ENCODE peak calls at places on chromosomes 16 and 17, in six cellular contexts. P is breast epithelium, G is BJ, R is adrenal gland, X is uterus, Y is body of pancreas. D is an unnamed sample. For H3K27me3 and H3K36me3, the result is how much of the 10 kb centered on the place peaks cover.

GRCh38 chr17:75242461-75243042 is 18.9 kb downstream of the GGA3 start:
- DNase-seq in P (no peak), G (no peak), R (no peak), X (no peak), Y (no peak), D (no peak)

GRCh38 chr17:1484586-1485310 is 7.7 kb downstream of the MYO1C start:
- DNase-seq in R (no peak), P (peak), Y (peak), X (peak), G (no peak), D (peak)

GRCh38 chr17:5672815-5673430 is 88.6 kb upstream of the NLRP1 start:
- DNase-seq in G (no peak), P (no peak), R (no peak), Y (no peak), X (no peak), D (no peak)

GRCh38 chr17:13428611-13429042 is 173.1 kb downstream of the HS3ST3A1 start:
- DNase-seq in X (no peak), G (peak), R (no peak), Y (no peak), P (no peak), D (no peak)

GRCh38 chr16:47143329-47143676 is 442 bp downstream of the NETO2 start:
- DNase-seq in X (no peak), G (no peak), Y (peak), R (peak), P (no peak), D (peak)

GRCh38 chr16:10684541-10685151 is 10.1 kb downstream of the TEKT5 start:
- DNase-seq in Y (no peak), R (no peak), G (no peak), P (no peak), X (no peak), D (no peak)

GRCh38 chr17:81999975-82000802 is 22.5 kb downstream of the CENPX start:
- DNase-seq in Y (no peak), R (no peak), X (no peak), P (no peak), G (no peak), D (no peak)

GRCh38 chr17:80874866-80875445 is 116.7 kb upstream of the CHMP6 start:
- DNase-seq in G (no peak), R (no peak), Y (no peak), P (peak), X (no peak), D (no peak)

GRCh38 chr17:1919206-1919605 is 89.4 kb downstream of the RPA1 start:
- DNase-seq in Y (no peak), P (no peak), G (no peak), R (no peak), X (no peak), D (no peak)

GRCh38 chr16:86196687-86197391 is 297.9 kb downstream of the IRF8 start:
- DNase-seq in P (no peak), Y (no peak), X (no peak), R (no peak), G (no peak), D (no peak)

GRCh38 chr16:86198201-86199118 is 299.5 kb downstream of the IRF8 start:
- DNase-seq in X (no peak), R (no peak), P (no peak), Y (no peak), G (no peak), D (no peak)

GRCh38 chr16:86199871-86200700 is 301.1 kb downstream of the IRF8 start:
- DNase-seq in Y (no peak), R (no peak), X (no peak), G (no peak), P (no peak), D (no peak)

GRCh38 chr16:86200722-86201121 is 301.8 kb downstream of the IRF8 start:
- DNase-seq in G (no peak), X (no peak), P (no peak), Y (no peak), R (no peak), D (no peak)

GRCh38 chr16:86199182-86199581 is 300.2 kb downstream of the IRF8 start:
- DNase-seq in G (no peak), Y (no peak), R (no peak), P (no peak), X (no peak), D (no peak)
- H3K27me3 ChIP-seq in G (half or more), Y (under half), R (under half), P (half or more), X (under half), D (half or more)

GRCh38 chr17:70059649-70060048 is 15.4 kb upstream of the KCNJ16 start:
- DNase-seq in G (no peak), R (no peak), Y (no peak), X (no peak), P (no peak), D (no peak)
- H3K36me3 ChIP-seq in G (under half), R (under half), Y (under half), X (under half), P (under half), D (under half)

GRCh38 chr16:86517652-86518258 is 7.4 kb downstream of the FOXF1 start:
- DNase-seq in Y (peak), X (peak), G (no peak), P (no peak), R (peak), D (peak)

GRCh38 chr16:86515420-86515779 is 5.1 kb downstream of the FOXF1 start:
- DNase-seq in X (no peak), R (no peak), G (no peak), P (no peak), Y (no peak), D (no peak)

GRCh38 chr16:86515780-86516617 is 5.7 kb downstream of the FOXF1 start:
- DNase-seq in G (no peak), Y (no peak), X (no peak), P (no peak), R (no peak), D (no peak)

GRCh38 chr16:86517033-86517432 is 6.7 kb downstream of the FOXF1 start:
- DNase-seq in X (no peak), Y (no peak), R (no peak), G (no peak), P (no peak), D (no peak)

DNA sequence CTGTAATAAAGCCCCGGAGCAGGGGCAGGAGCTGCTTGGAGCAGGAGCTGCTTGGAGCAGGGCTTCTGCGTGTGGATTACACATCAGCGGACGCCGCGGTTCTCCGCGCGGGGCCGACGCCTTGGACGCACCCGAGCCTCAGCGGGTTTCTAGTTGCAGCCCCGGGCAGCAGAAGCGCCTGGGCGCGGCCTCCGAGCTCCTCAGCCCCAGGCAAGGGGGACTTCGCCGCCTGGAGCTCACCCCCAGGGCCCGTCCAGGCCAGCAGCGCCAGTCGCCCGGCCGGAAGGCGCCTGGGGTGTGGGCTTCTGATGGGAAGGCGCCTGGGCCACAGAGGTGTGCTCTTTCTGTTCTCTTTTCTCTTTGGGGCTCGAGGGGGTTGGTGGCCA is 6.3 kb downstream of the FOXF1 start:
- DNase-seq in P (no peak), Y (no peak), R (no peak), X (no peak), G (no peak), D (no peak)
- H3K27me3 ChIP-seq in P (half or more), Y (under half), R (half or more), X (under half), G (under half), D (half or more)

GRCh38 chr17:42203354-42203753 is 9.1 kb upstream of the GHDC start:
- DNase-seq in Y (no peak), P (no peak), G (no peak), X (no peak), R (no peak), D (no peak)
- H3K36me3 ChIP-seq in Y (under half), P (under half), G (under half), X (under half), R (under half), D (half or more)

GRCh38 chr16:85302018-85302847 is 190.0 kb upstream of the CIBAR2 start:
- DNase-seq in G (no peak), P (no peak), R (peak), X (peak), Y (peak), D (no peak)
- H3K27me3 ChIP-seq in G (under half), P (under half), R (under half), X (under half), Y (under half), D (under half)

GRCh38 chr16:4004206-4004605 is 112.0 kb downstream of the ADCY9 start:
- DNase-seq in P (no peak), R (no peak), G (no peak), Y (no peak), X (no peak), D (no peak)
- H3K36me3 ChIP-seq in P (under half), R (under half), G (under half), Y (under half), X (under half), D (under half)

DNA sequence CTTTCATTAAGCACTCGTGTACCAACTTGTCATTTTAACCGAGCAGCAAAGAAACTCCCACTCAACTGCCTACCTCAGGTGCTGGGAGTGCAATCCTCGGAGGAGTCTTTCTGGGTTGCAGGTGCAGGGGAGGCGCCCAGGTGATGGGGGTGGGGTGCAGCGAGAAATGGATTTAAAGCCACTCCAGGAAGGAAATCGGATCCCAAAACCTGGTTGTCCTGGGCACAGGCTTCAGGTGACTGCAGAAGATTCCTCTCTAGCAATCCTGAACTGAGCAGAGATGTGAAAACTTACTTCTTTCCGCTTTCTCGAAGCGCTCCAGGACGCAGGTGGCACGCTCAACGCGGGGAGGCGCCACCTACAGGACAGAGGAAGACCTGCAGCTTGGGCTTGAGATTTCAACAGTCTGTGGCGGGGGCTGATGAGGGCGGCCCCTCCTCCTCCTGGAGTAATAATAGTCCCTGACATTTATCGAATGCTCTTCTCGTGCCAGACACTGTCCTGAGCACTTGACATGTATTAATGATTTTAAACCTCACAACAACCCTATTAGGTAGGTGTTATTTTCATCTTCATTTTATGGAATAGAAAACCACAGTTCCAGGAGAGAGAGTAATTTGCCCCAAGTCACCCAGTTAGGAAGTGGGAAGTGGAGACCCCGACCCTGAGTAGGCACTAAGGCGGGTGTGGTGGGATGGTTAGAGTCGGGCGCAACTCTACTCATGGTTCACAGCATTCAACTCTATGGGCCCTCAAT is 27.2 kb upstream of the SKAP1 start:
- DNase-seq in R (peak), G (no peak), P (peak), Y (peak), X (peak), D (peak)
- H3K27me3 ChIP-seq in R (under half), G (under half), P (under half), Y (under half), X (under half), D (under half)

GRCh38 chr17:8267480-8268147 is 18.5 kb downstream of the PFAS start:
- DNase-seq in G (no peak), R (no peak), X (no peak), Y (no peak), P (no peak), D (no peak)

GRCh38 chr17:8266648-8267479 is 17.8 kb downstream of the PFAS start:
- DNase-seq in P (no peak), R (no peak), Y (no peak), X (no peak), G (no peak), D (no peak)

GRCh38 chr17:8268550-8269298 is 19.6 kb downstream of the PFAS start:
- DNase-seq in R (no peak), G (no peak), Y (no peak), X (no peak), P (no peak), D (no peak)

GRCh38 chr17:8264836-8265542 is 15.9 kb downstream of the PFAS start:
- DNase-seq in Y (no peak), P (no peak), G (no peak), R (no peak), X (no peak), D (no peak)

DNA sequence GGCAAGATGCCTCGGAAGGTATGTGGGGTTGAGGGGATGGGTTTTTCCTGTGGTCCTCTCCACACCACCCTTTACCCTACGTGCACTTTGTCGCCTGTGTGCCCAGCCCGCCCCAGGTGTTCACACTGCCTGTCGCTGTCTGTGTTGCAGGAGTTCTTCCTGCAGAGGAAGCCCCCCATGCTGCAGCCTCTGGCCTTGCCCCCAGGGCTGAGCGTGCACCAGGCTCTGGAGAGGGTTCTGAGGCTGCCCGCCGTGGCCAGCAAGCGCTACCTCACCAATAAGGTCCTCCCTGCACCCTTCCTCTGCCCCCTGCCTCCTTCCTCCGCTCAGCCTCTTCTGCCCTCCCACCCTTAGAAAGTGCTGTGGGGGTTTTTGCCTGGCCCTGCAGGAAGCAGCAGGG is 15.2 kb downstream of the PFAS start:
- DNase-seq in X (no peak), P (no peak), G (no peak), R (no peak), Y (no peak), D (no peak)
- H3K36me3 ChIP-seq in X (under half), P (under half), G (under half), R (under half), Y (under half), D (half or more)

GRCh38 chr16:73385701-73386100 is 337.8 kb upstream of the ZFHX3 start:
- DNase-seq in P (no peak), Y (no peak), X (no peak), G (no peak), R (no peak), D (no peak)

GRCh38 chr16:73390491-73390890 is 342.6 kb upstream of the ZFHX3 start:
- DNase-seq in G (no peak), R (no peak), Y (no peak), P (no peak), X (no peak), D (no peak)

GRCh38 chr16:73390936-73391335 is 343.0 kb upstream of the ZFHX3 start:
- DNase-seq in G (peak), P (no peak), Y (no peak), X (no peak), R (no peak), D (no peak)

GRCh38 chr16:73387979-73388378 is 340.1 kb upstream of the ZFHX3 start:
- DNase-seq in X (no peak), P (no peak), G (no peak), R (no peak), Y (no peak), D (no peak)

GRCh38 chr16:73389075-73389474 is 341.1 kb upstream of the ZFHX3 start:
- DNase-seq in R (no peak), G (no peak), P (no peak), X (no peak), Y (no peak), D (no peak)
- H3K27me3 ChIP-seq in R (under half), G (under half), P (under half), X (under half), Y (under half), D (under half)

D was measured in heart right ventricle.